ENCODE peak calls at places on chromosome 22, in four cellular contexts. One of them, this sample, is unnamed.
A peak's percentile ranks its signal among the peaks of the same experiment; 100 is the strongest.

GRCh38 chr22:40203568-40203967 is 25.8 kb downstream of the TNRC6B start:
- DNase-seq in K562: no peak
- DNase-seq in HCT116: no peak
- DNase-seq in HepG2: no peak
- DNase-seq in this sample: no peak

GRCh38 chr22:22881116-22882032 is 6.2 kb upstream of the IGLL5 start:
- DNase-seq in K562: no peak
- DNase-seq in HepG2: no peak
- DNase-seq in HCT116: no peak
- DNase-seq in this sample: no peak

GRCh38 chr22:25514436-25514835 is 50.0 kb upstream of the GRK3 start:
- DNase-seq in HepG2: no peak
- DNase-seq in K562: no peak
- DNase-seq in HCT116: no peak
- DNase-seq in this sample: no peak

GRCh38 chr22:40533712-40534378 is 102.7 kb downstream of the MRTFA start:
- DNase-seq in HCT116: no peak
- DNase-seq in K562: peak; percentile 68
- DNase-seq in HepG2: no peak
- DNase-seq in this sample: no peak

GRCh38 chr22:39325392-39325932 is 6.0 kb upstream of the RPL3 start:
- DNase-seq in HCT116: no peak
- DNase-seq in K562: no peak
- DNase-seq in HepG2: no peak
- DNase-seq in this sample: no peak

GRCh38 chr22:26784772-26785171 is 127.4 kb downstream of the MIAT start:
- DNase-seq in HepG2: no peak
- DNase-seq in K562: no peak
- DNase-seq in HCT116: no peak
- DNase-seq in this sample: no peak

GRCh38 chr22:37569009-37569920 is 9.0 kb downstream of the CDC42EP1 start:
- DNase-seq in HepG2: peak; percentile 90
- DNase-seq in HCT116: no peak
- DNase-seq in K562: peak; percentile 42
- DNase-seq in this sample: no peak

GRCh38 chr22:17847360-17848078 is 73.2 kb upstream of the BID start:
- DNase-seq in HepG2: no peak
- DNase-seq in K562: peak; percentile 69
- DNase-seq in HCT116: peak; percentile 46
- DNase-seq in this sample: no peak

GRCh38 chr22:32696089-32696488 is 105.4 kb upstream of the TIMP3 start:
- DNase-seq in K562: no peak
- DNase-seq in HepG2: no peak
- DNase-seq in HCT116: no peak
- DNase-seq in this sample: no peak

GRCh38 chr22:32697331-32697995 is 104.0 kb upstream of the TIMP3 start:
- DNase-seq in HepG2: peak; percentile 88
- DNase-seq in HCT116: no peak
- DNase-seq in K562: no peak
- DNase-seq in this sample: no peak

GRCh38 chr22:32695451-32695891 is 106.0 kb upstream of the TIMP3 start:
- DNase-seq in HepG2: peak; percentile 87
- DNase-seq in HCT116: peak; percentile 21
- DNase-seq in K562: no peak
- DNase-seq in this sample: no peak

GRCh38 chr22:32698926-32699619 is 102.4 kb upstream of the TIMP3 start:
- DNase-seq in HepG2: no peak
- DNase-seq in K562: no peak
- DNase-seq in HCT116: no peak
- DNase-seq in this sample: no peak

DNA sequence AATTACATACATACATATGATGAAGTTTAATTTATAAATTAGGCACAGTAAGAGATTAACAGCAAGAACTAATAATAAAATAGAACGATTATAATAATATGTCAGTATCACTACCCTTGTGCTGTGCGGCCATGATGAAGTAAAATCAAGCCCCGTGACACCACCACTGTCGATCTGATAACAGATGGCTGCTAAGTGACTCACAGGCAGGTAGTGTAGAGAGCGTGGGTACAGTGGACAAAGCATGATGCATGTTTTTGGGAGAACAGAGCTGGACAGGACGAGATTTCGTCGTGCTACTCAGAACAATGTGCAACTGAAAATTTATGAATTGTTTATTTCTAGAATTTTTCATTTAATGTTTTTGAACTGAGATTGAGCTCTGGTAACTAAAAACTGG is 108.4 kb upstream of the TIMP3 start:
- DNase-seq in HCT116: no peak
- DNase-seq in HepG2: peak; percentile 24
- DNase-seq in K562: peak; percentile 20
- DNase-seq in this sample: no peak
- TF ChIP-seq TCF7L2 in HCT116: no peak
- TF ChIP-seq TCF7L2 in HepG2: no peak
- TF ChIP-seq TCF7L2 in K562: no peak
- TF ChIP-seq TCF7L2 in this sample: no peak

GRCh38 chr22:50523458-50523805 is 2.0 kb downstream of the SCO2 start:
- DNase-seq in HCT116: no peak
- DNase-seq in HepG2: no peak
- DNase-seq in K562: no peak
- DNase-seq in this sample: no peak

GRCh38 chr22:50525991-50526848 is 822 bp upstream of the SCO2 start:
- DNase-seq in K562: peak; percentile 73
- DNase-seq in HepG2: peak; percentile 44
- DNase-seq in HCT116: no peak
- DNase-seq in this sample: no peak

GRCh38 chr22:50523806-50524663 is 1.4 kb downstream of the SCO2 start:
- DNase-seq in HepG2: no peak
- DNase-seq in HCT116: no peak
- DNase-seq in K562: no peak
- DNase-seq in this sample: no peak

GRCh38 chr22:50525104-50525958 is at the start of gene SCO2:
- DNase-seq in HCT116: peak; percentile 93
- DNase-seq in K562: peak; percentile 95
- DNase-seq in HepG2: peak; percentile 90
- DNase-seq in this sample: no peak

DNA sequence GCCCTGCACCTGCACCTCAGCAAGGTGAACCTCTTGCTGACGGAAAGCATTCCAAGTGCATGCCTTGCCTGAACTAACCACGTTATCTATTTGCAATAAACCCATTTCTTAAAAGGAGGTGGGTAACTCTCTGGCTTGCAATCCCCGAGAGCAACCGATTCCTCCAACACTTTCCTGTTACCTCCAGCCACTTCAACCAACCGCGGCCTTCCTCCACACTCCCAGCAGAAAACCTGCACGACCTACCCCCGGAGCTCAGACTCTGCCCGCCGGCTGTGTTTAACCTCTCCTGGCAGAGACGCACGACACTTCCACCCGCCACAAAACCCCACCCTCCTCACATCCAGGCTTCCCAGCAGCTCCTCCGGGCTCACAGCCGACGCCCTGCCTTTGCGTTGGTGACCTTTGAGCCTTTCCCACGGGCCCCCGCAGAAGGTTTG is 714 bp downstream of the SCO2 start:
- DNase-seq in HCT116: no peak
- DNase-seq in HepG2: no peak
- DNase-seq in K562: no peak
- DNase-seq in this sample: no peak
- TF ChIP-seq POLR2AphosphoS5 in HCT116: no peak
- TF ChIP-seq POLR2AphosphoS5 in HepG2: no peak
- TF ChIP-seq POLR2AphosphoS5 in K562: no peak
- TF ChIP-seq POLR2AphosphoS5 in this sample: no peak

DNA sequence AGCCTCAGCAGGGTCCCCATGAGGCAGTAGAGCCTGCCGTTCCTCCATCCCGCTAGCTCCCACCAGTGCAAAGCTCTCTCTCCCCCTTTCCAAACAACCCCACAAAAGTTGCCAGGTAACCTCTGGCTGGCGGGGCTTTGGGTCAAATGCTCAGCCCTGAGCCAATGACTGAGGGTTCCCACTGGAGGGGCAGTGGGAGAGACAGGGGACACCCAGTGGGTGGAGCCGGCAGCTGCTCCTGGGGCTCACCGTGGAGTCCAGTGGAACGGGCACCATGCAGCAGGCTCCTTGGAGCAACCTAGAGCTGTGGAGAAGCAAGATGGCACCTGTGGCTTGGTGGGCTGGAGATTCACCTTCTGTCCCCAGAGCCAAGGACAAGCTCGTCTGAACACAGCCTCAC is 25.0 kb upstream of the PPARA start:
- DNase-seq in K562: no peak
- DNase-seq in HCT116: no peak
- DNase-seq in HepG2: no peak
- DNase-seq in this sample: no peak
- TF ChIP-seq SIN3A in K562: no peak
- TF ChIP-seq SIN3A in HCT116: no peak
- TF ChIP-seq SIN3A in HepG2: no peak
- TF ChIP-seq SIN3A in this sample: no peak

GRCh38 chr22:46147471-46148267 is 2.7 kb upstream of the PPARA start:
- DNase-seq in HepG2: peak; percentile 73
- DNase-seq in K562: no peak
- DNase-seq in HCT116: no peak
- DNase-seq in this sample: no peak

GRCh38 chr22:46145361-46145851 is 4.9 kb upstream of the PPARA start:
- DNase-seq in HepG2: no peak
- DNase-seq in K562: no peak
- DNase-seq in HCT116: no peak
- DNase-seq in this sample: no peak

GRCh38 chr22:46147061-46147460 is 3.3 kb upstream of the PPARA start:
- DNase-seq in HepG2: no peak
- DNase-seq in HCT116: no peak
- DNase-seq in K562: no peak
- DNase-seq in this sample: no peak

GRCh38 chr22:46146329-46146728 is 4.0 kb upstream of the PPARA start:
- DNase-seq in HepG2: no peak
- DNase-seq in K562: no peak
- DNase-seq in HCT116: no peak
- DNase-seq in this sample: no peak

DNA sequence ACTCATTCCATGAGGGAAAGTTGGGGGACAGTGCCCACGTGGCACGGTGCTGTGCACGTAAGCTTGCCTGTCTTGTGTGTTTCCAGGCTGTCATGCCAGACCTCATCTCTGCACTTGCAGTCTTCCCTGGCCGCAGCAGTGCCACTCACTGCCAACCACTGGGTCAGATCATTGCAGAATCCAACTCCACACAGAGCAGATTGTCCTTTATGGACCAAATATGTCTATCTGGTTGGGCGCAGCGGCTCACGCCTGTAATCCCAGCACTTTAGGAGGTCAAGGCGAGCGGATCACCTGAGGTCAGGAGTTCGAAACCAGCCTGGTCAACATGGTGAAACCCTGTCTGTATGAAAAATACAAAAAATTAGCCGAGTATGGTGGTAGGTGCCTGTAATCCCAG is 4.4 kb upstream of the PPARA start:
- DNase-seq in HepG2: no peak
- DNase-seq in K562: no peak
- DNase-seq in HCT116: no peak
- DNase-seq in this sample: no peak
- TF ChIP-seq TCF7L2 in HepG2: no peak
- TF ChIP-seq TCF7L2 in K562: no peak
- TF ChIP-seq TCF7L2 in HCT116: no peak
- TF ChIP-seq TCF7L2 in this sample: no peak

GRCh38 chr22:48706934-48707748 is 1120.5 kb downstream of the BRD1 start:
- DNase-seq in HCT116: no peak
- DNase-seq in HepG2: no peak
- DNase-seq in K562: no peak
- DNase-seq in this sample: no peak

GRCh38 chr22:48703265-48703941 is 1124.3 kb downstream of the BRD1 start:
- DNase-seq in HCT116: no peak
- DNase-seq in HepG2: no peak
- DNase-seq in K562: no peak
- DNase-seq in this sample: no peak

GRCh38 chr22:48705917-48706605 is 1121.6 kb downstream of the BRD1 start:
- DNase-seq in HCT116: no peak
- DNase-seq in K562: no peak
- DNase-seq in HepG2: no peak
- DNase-seq in this sample: no peak

GRCh38 chr22:48704335-48704734 is 1123.3 kb downstream of the BRD1 start:
- DNase-seq in K562: no peak
- DNase-seq in HCT116: no peak
- DNase-seq in HepG2: no peak
- DNase-seq in this sample: no peak

GRCh38 chr22:48705159-48705916 is 1122.3 kb downstream of the BRD1 start:
- DNase-seq in HCT116: no peak
- DNase-seq in HepG2: peak; percentile 34
- DNase-seq in K562: no peak
- DNase-seq in this sample: no peak
- TF ChIP-seq POLR2AphosphoS5 in HCT116: no peak
- TF ChIP-seq POLR2AphosphoS5 in HepG2: no peak
- TF ChIP-seq POLR2AphosphoS5 in K562: no peak
- TF ChIP-seq POLR2AphosphoS5 in this sample: no peak

DNA sequence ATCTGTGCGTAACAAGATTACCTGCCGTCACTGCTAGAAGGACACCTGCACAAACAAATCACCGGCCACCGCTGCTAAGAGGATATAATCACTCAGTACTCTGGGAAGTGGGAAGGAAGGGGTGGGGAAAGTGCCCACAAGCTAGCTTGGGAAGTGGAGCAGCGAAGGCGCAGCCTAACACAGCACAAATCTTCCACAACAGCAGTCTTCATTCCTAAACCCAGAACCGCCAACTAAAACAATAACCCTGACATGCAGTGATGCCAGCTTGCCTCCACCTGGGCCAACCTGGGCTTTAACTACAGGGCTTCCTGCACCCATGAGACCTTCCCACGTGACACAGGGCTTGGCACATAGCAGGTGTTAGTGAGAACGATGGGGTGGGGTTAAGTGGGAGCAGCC is 5.1 kb downstream of the DGCR2 start:
- DNase-seq in HepG2: no peak
- DNase-seq in K562: no peak
- DNase-seq in HCT116: no peak
- DNase-seq in this sample: no peak
- TF ChIP-seq SIN3A in HepG2: no peak
- TF ChIP-seq SIN3A in K562: no peak
- TF ChIP-seq SIN3A in HCT116: no peak
- TF ChIP-seq SIN3A in this sample: no peak

GRCh38 chr22:36331306-36331911 is 56.4 kb downstream of the MYH9 start:
- DNase-seq in HCT116: peak; percentile 82
- DNase-seq in K562: peak; percentile 83
- DNase-seq in HepG2: peak; percentile 75
- DNase-seq in this sample: no peak
- TF ChIP-seq TCF7L2 in HCT116: peak; percentile 34
- TF ChIP-seq TCF7L2 in K562: no peak
- TF ChIP-seq TCF7L2 in HepG2: no peak
- TF ChIP-seq TCF7L2 in this sample: no peak

DNA sequence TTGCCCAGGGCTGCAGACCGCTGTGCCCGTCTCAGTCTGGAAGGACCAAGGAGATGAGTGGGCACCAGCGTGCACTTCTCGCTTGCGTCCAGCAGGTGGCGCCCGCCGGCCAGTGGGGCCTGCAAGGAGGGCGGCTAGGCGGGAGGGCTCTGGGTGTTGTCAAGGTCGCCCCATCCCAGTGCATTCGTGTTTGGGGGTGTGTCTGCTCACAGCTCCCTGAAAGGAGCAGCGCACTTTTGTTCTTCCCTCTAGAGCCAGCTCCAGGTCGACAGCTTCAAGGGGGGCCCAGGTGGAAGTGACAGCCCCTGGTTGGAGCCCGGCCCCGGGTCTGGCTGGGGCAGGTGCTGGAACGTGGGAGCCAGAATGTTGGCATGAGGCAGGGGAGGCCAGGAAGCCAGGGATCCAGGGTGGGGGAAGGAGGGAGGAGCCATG is 23.4 kb upstream of the MPPED1 start:
- DNase-seq in HepG2: peak; percentile 55
- DNase-seq in K562: peak; percentile 62
- DNase-seq in HCT116: peak; percentile 41
- DNase-seq in this sample: no peak
- TF ChIP-seq POLR2AphosphoS5 in HepG2: no peak
- TF ChIP-seq POLR2AphosphoS5 in K562: no peak
- TF ChIP-seq POLR2AphosphoS5 in HCT116: no peak
- TF ChIP-seq POLR2AphosphoS5 in this sample: no peak

GRCh38 chr22:21832291-21833290 is 34.9 kb downstream of the MAPK1 start:
- DNase-seq in HepG2: no peak
- DNase-seq in HCT116: no peak
- DNase-seq in K562: peak; percentile 84
- DNase-seq in this sample: no peak
- TF ChIP-seq SIN3A in HepG2: no peak
- TF ChIP-seq SIN3A in HCT116: no peak
- TF ChIP-seq SIN3A in K562: no peak
- TF ChIP-seq SIN3A in this sample: no peak

This sample was measured in Panc1.